ENCODE peak calls at places on chromosomes 3 and 15, in ten cellular contexts. N is ureter; S is activated T-cell treated with anti-CD3 and anti-CD28 coated beads for 48 hours; T is fibroblast of lung; Z is fibroblast of gingiva; U is Peyer's patch; I is AG10803; J is stimulated activated CD4-positive, alpha-beta T cell treated with anti-CD3 and anti-CD28 coated beads, Interleukin-2, amount 100 ng/mL, for 24 hours; K is testis; R is cardiac muscle cell. W is an unnamed sample.

GRCh38 chr3:19213608-19214220 is 65.4 kb downstream of the KCNH8 start:
- DNase-seq in J (no peak), S (no peak), Z (no peak), U (no peak), I (no peak), K (no peak), R (no peak), T (no peak), N (no peak), W (peak)

GRCh38 chr3:130975251-130975650 is 51.4 kb downstream of the ASTE1 start:
- DNase-seq in N (no peak), U (no peak), Z (no peak), R (no peak), S (no peak), K (no peak), I (no peak), T (no peak), J (no peak), W (no peak)

GRCh38 chr3:124951511-124952390 is 17.2 kb upstream of the MUC13 start:
- DNase-seq in J (no peak), N (no peak), S (no peak), I (peak), R (peak), T (peak), K (no peak), Z (peak), U (no peak), W (peak)

GRCh38 chr3:111747490-111747889 is 111.6 kb upstream of the PHLDB2 start:
- DNase-seq in K (no peak), N (no peak), R (no peak), Z (no peak), S (no peak), T (peak), U (no peak), J (no peak), I (no peak), W (no peak)

GRCh38 chr15:69126054-69126469 is 34.4 kb upstream of the GLCE start:
- DNase-seq in Z (peak), N (no peak), S (no peak), K (no peak), I (peak), R (peak), J (no peak), U (no peak), T (peak), W (peak)

GRCh38 chr3:25455316-25456232 is 27.5 kb downstream of the RARB start:
- DNase-seq in R (peak), S (no peak), T (peak), J (no peak), Z (peak), N (no peak), K (no peak), I (peak), U (no peak), W (no peak)

GRCh38 chr3:194270627-194271458 is 80.3 kb downstream of the CPN2 start:
- DNase-seq in J (no peak), S (no peak), T (peak), U (no peak), N (peak), I (peak), K (peak), R (peak), Z (peak), W (no peak)

GRCh38 chr3:53728606-53729005 is 117.6 kb downstream of the CHDH start:
- DNase-seq in S (no peak), I (no peak), J (no peak), U (no peak), T (no peak), Z (no peak), R (no peak), N (no peak), K (no peak), W (no peak)

GRCh38 chr15:85507114-85507513 is 126.7 kb downstream of the AKAP13 start:
- DNase-seq in Z (no peak), T (no peak), U (no peak), N (no peak), I (no peak), K (no peak), R (no peak), J (no peak), S (no peak), W (no peak)

GRCh38 chr15:32869814-32870213 is 152.0 kb downstream of the GREM1 start:
- DNase-seq in Z (no peak), K (no peak), I (no peak), N (no peak), S (no peak), U (no peak), J (no peak), R (no peak), T (no peak), W (no peak)

GRCh38 chr3:154795046-154795445 is 285.1 kb upstream of the MME start:
- DNase-seq in S (no peak), R (no peak), U (no peak), Z (no peak), I (no peak), K (no peak), N (no peak), T (no peak), J (no peak), W (no peak)

GRCh38 chr15:101006931-101007687 is 88.0 kb downstream of the LRRK1 start:
- DNase-seq in N (peak), R (peak), U (peak), I (peak), T (peak), S (peak), J (peak), K (peak), Z (peak), W (peak)

GRCh38 chr3:87446849-87447387 is 170.5 kb upstream of the POU1F1 start:
- DNase-seq in N (no peak), J (no peak), S (no peak), Z (no peak), U (no peak), T (no peak), I (no peak), R (no peak), K (no peak), W (no peak)

GRCh38 chr3:125379483-125379882 is 4.4 kb upstream of the ZNF148 start:
- DNase-seq in S (no peak), K (no peak), Z (no peak), N (no peak), R (no peak), I (no peak), T (no peak), J (no peak), U (no peak), W (no peak)

GRCh38 chr3:18016366-18016765 is 273.9 kb upstream of the TBC1D5 start:
- DNase-seq in U (no peak), I (no peak), S (no peak), J (no peak), N (no peak), T (no peak), Z (no peak), K (no peak), R (no peak), W (no peak)

GRCh38 chr3:126152458-126152857 is 27.9 kb downstream of the ALDH1L1 start:
- DNase-seq in J (no peak), T (no peak), N (no peak), K (no peak), R (no peak), S (no peak), I (no peak), U (peak), Z (no peak), W (no peak)

GRCh38 chr3:8604006-8604405 is 40.6 kb downstream of the SSUH2 start:
- DNase-seq in S (no peak), T (no peak), I (no peak), Z (no peak), U (no peak), R (no peak), J (no peak), N (no peak), K (no peak), W (no peak)

GRCh38 chr3:184229424-184230080 is at the start of gene VWA5B2:
- DNase-seq in Z (no peak), I (peak), J (peak), S (peak), K (peak), U (peak), N (no peak), R (peak), T (peak), W (peak)

GRCh38 chr3:102715030-102715697 is 280.3 kb downstream of the ZPLD1 start:
- DNase-seq in U (no peak), N (no peak), I (no peak), K (no peak), R (no peak), Z (no peak), S (no peak), J (no peak), T (peak), W (no peak)

GRCh38 chr3:114351123-114351821 is 57.4 kb downstream of the TIGIT start:
- DNase-seq in I (no peak), S (no peak), K (no peak), Z (no peak), N (no peak), T (no peak), R (no peak), U (no peak), J (no peak), W (no peak)

GRCh38 chr15:63709365-63709764 is 112.2 kb downstream of the FBXL22 start:
- DNase-seq in J (no peak), T (no peak), N (no peak), I (no peak), K (no peak), U (no peak), S (no peak), R (no peak), Z (no peak), W (no peak)

W was measured in SJCRH30.